ENCODE peak calls at places on chromosomes 5 and 9, in five cellular contexts. C is endothelial cell, U is NCI-H1417, M is ovary, A is EH. P is an unnamed sample.
A peak's percentile ranks its signal among the peaks of the same experiment; 100 is the strongest.

GRCh38 chr5:177389368-177390169 is 5.3 kb downstream of the SLC34A1 start:
- DNase-seq in C (no peak), U (no peak), A (peak; percentile 98), M (no peak), P (peak; percentile 51)

GRCh38 chr9:114906922-114907571 is 23.3 kb downstream of the TNFSF8 start:
- DNase-seq in U (peak; percentile 35), A (peak; percentile 67), C (peak; percentile 62), M (no peak), P (no peak)

GRCh38 chr5:139774980-139775654 is 20.5 kb upstream of the PSD2 start:
- DNase-seq in U (peak; percentile 61), C (peak; percentile 94), M (peak; percentile 86), A (peak; percentile 52), P (peak; percentile 76)

GRCh38 chr9:37464426-37465248 is 613 bp downstream of the ZBTB5 start:
- DNase-seq in U (peak; percentile 75), C (no peak), M (no peak), A (peak; percentile 82), P (peak; percentile 79)

GRCh38 chr5:34672196-34672595 is 16.1 kb downstream of the RAI14 start:
- DNase-seq in A (no peak), U (no peak), M (no peak), C (no peak), P (no peak)

GRCh38 chr5:147558826-147559225 is 49.0 kb upstream of the DPYSL3 start:
- DNase-seq in C (peak; percentile 60), U (peak; percentile 30), M (peak; percentile 77), A (peak; percentile 81), P (no peak)

GRCh38 chr5:67202830-67203229 is 6.2 kb upstream of the CD180 start:
- DNase-seq in M (no peak), A (no peak), C (no peak), U (no peak), P (no peak)

GRCh38 chr5:68141494-68141893 is 74.1 kb upstream of the PIK3R1 start:
- DNase-seq in A (peak; percentile 57), C (no peak), U (no peak), M (no peak), P (no peak)

GRCh38 chr9:137406876-137407589 is 15.9 kb downstream of the EXD3 start:
- DNase-seq in A (peak; percentile 64), M (peak; percentile 83), C (peak; percentile 93), U (no peak), P (peak; percentile 46)

GRCh38 chr5:131265318-131265803 is 1.5 kb downstream of the CDC42SE2 start:
- DNase-seq in C (no peak), U (peak; percentile 4), M (no peak), A (peak; percentile 41), P (no peak)

GRCh38 chr5:54285573-54286124 is 24.7 kb downstream of the ARL15 start:
- DNase-seq in M (no peak), C (no peak), U (no peak), A (no peak), P (no peak)

GRCh38 chr9:131402073-131402472 is 8.2 kb downstream of the PRRC2B start:
- DNase-seq in U (no peak), A (peak; percentile 67), C (no peak), M (no peak), P (no peak)

GRCh38 chr5:140345919-140346347 is 470 bp downstream of the HBEGF start:
- DNase-seq in U (no peak), A (peak; percentile 73), C (peak; percentile 62), M (peak; percentile 75), P (no peak)

GRCh38 chr9:88706193-88707112 is 171.5 kb downstream of the NXNL2 start:
- DNase-seq in M (no peak), A (no peak), U (no peak), C (no peak), P (no peak)

GRCh38 chr5:96318569-96319100 is 114.4 kb downstream of the PCSK1 start:
- DNase-seq in U (peak; percentile 8), C (no peak), A (no peak), M (no peak), P (no peak)

GRCh38 chr5:122919969-122920368 is 74.6 kb downstream of the SNX24 start:
- DNase-seq in M (no peak), A (no peak), C (no peak), U (no peak), P (no peak)

GRCh38 chr5:139371482-139372435 is 11.3 kb downstream of the SLC23A1 start:
- DNase-seq in U (no peak), M (no peak), C (no peak), A (no peak), P (no peak)

GRCh38 chr9:105299190-105299854 is 54.9 kb downstream of the SLC44A1 start:
- DNase-seq in M (no peak), C (no peak), U (no peak), A (peak; percentile 97), P (no peak)

GRCh38 chr9:127875306-127875966 is 2.0 kb downstream of the AK1 start:
- DNase-seq in M (peak; percentile 61), A (peak; percentile 51), C (no peak), U (no peak), P (no peak)

GRCh38 chr9:122053546-122053945 is 39.6 kb downstream of the TTLL11 start:
- DNase-seq in A (no peak), C (no peak), M (no peak), U (no peak), P (no peak)

GRCh38 chr5:89954901-89955300 is 454.7 kb downstream of the CETN3 start:
- DNase-seq in U (no peak), M (no peak), C (no peak), A (no peak), P (no peak)

GRCh38 chr9:135494791-135495559 is 5.5 kb upstream of the MRPS2 start:
- DNase-seq in A (no peak), U (no peak), C (no peak), M (no peak), P (no peak)

GRCh38 chr5:54115768-54116403 is 194.5 kb downstream of the ARL15 start:
- DNase-seq in C (no peak), U (no peak), M (no peak), A (peak; percentile 34), P (no peak)

GRCh38 chr5:132469380-132470372 is 20.9 kb downstream of the IRF1 start:
- DNase-seq in A (peak; percentile 75), M (no peak), C (no peak), U (no peak), P (no peak)

GRCh38 chr5:2756211-2756746 is 4.8 kb upstream of the IRX2 start:
- DNase-seq in M (no peak), A (peak; percentile 92), U (no peak), C (peak; percentile 43), P (no peak)